ENCODE peak calls at places on chromosomes 5 and 9, in six cellular contexts. One of them, this sample, is unnamed.

GRCh38 chr9:78932849-78933627 is 636.1 kb downstream of the PSAT1 start:
- DNase-seq in CD8-positive, alpha-beta memory T cell: no peak
- DNase-seq in fibroblast of lung: peak; percentile 65
- DNase-seq in mammary epithelial cell: peak; percentile 66
- DNase-seq in PC-3: peak; percentile 82
- DNase-seq in H9: no peak
- DNase-seq in this sample: no peak

GRCh38 chr9:84111726-84112125 is 131.1 kb downstream of the RMI1 start:
- DNase-seq in CD8-positive, alpha-beta memory T cell: no peak
- DNase-seq in fibroblast of lung: no peak
- DNase-seq in mammary epithelial cell: peak; percentile 79
- DNase-seq in PC-3: peak; percentile 24
- DNase-seq in H9: no peak
- DNase-seq in this sample: no peak

GRCh38 chr9:24118170-24118569 is 292.1 kb upstream of the ELAVL2 start:
- DNase-seq in PC-3: no peak
- DNase-seq in mammary epithelial cell: no peak
- DNase-seq in CD8-positive, alpha-beta memory T cell: no peak
- DNase-seq in H9: peak; percentile 32
- DNase-seq in fibroblast of lung: no peak
- DNase-seq in this sample: no peak

GRCh38 chr5:110258460-110258859 is 468.0 kb downstream of the TMEM232 start:
- DNase-seq in PC-3: peak; percentile 63
- DNase-seq in H9: no peak
- DNase-seq in CD8-positive, alpha-beta memory T cell: no peak
- DNase-seq in fibroblast of lung: peak; percentile 27
- DNase-seq in mammary epithelial cell: peak; percentile 44
- DNase-seq in this sample: no peak

GRCh38 chr5:66987949-66988838 is 208.4 kb downstream of the CD180 start:
- DNase-seq in PC-3: peak; percentile 61
- DNase-seq in fibroblast of lung: no peak
- DNase-seq in CD8-positive, alpha-beta memory T cell: peak; percentile 28
- DNase-seq in H9: no peak
- DNase-seq in mammary epithelial cell: no peak
- DNase-seq in this sample: no peak

GRCh38 chr9:87567047-87567446 is 69.4 kb downstream of the DAPK1 start:
- DNase-seq in CD8-positive, alpha-beta memory T cell: no peak
- DNase-seq in PC-3: no peak
- DNase-seq in mammary epithelial cell: no peak
- DNase-seq in fibroblast of lung: no peak
- DNase-seq in H9: no peak
- DNase-seq in this sample: no peak

GRCh38 chr5:33079548-33079947 is 361.2 kb upstream of the TARS1 start:
- DNase-seq in PC-3: no peak
- DNase-seq in fibroblast of lung: peak; percentile 74
- DNase-seq in H9: no peak
- DNase-seq in CD8-positive, alpha-beta memory T cell: no peak
- DNase-seq in mammary epithelial cell: no peak
- DNase-seq in this sample: no peak

GRCh38 chr5:57817924-57818323 is 335.3 kb upstream of the ACTBL2 start:
- DNase-seq in mammary epithelial cell: no peak
- DNase-seq in PC-3: no peak
- DNase-seq in fibroblast of lung: peak; percentile 28
- DNase-seq in CD8-positive, alpha-beta memory T cell: no peak
- DNase-seq in H9: no peak
- DNase-seq in this sample: no peak

GRCh38 chr5:61599370-61600140 is 267.5 kb downstream of the ZSWIM6 start:
- DNase-seq in PC-3: peak; percentile 71
- DNase-seq in CD8-positive, alpha-beta memory T cell: no peak
- DNase-seq in mammary epithelial cell: no peak
- DNase-seq in H9: no peak
- DNase-seq in fibroblast of lung: peak; percentile 26
- DNase-seq in this sample: no peak

GRCh38 chr5:61270510-61271165 is 61.4 kb upstream of the ZSWIM6 start:
- DNase-seq in fibroblast of lung: no peak
- DNase-seq in CD8-positive, alpha-beta memory T cell: no peak
- DNase-seq in PC-3: no peak
- DNase-seq in mammary epithelial cell: peak; percentile 51
- DNase-seq in H9: no peak
- DNase-seq in this sample: no peak

GRCh38 chr5:139458580-139459407 is 3.7 kb downstream of the ECSCR start:
- DNase-seq in PC-3: peak; percentile 59
- DNase-seq in H9: no peak
- DNase-seq in fibroblast of lung: peak; percentile 51
- DNase-seq in mammary epithelial cell: peak; percentile 73
- DNase-seq in CD8-positive, alpha-beta memory T cell: peak; percentile 85
- DNase-seq in this sample: peak; percentile 73

GRCh38 chr5:111635946-111636315 is 121.1 kb downstream of the NREP start:
- DNase-seq in PC-3: no peak
- DNase-seq in fibroblast of lung: peak; percentile 80
- DNase-seq in mammary epithelial cell: no peak
- DNase-seq in CD8-positive, alpha-beta memory T cell: no peak
- DNase-seq in H9: no peak
- DNase-seq in this sample: no peak

GRCh38 chr5:9820696-9821449 is 190.7 kb upstream of the TAS2R1 start:
- DNase-seq in PC-3: peak; percentile 14
- DNase-seq in H9: no peak
- DNase-seq in fibroblast of lung: peak; percentile 5
- DNase-seq in mammary epithelial cell: no peak
- DNase-seq in CD8-positive, alpha-beta memory T cell: no peak
- DNase-seq in this sample: no peak

GRCh38 chr5:40904205-40904993 is 4.9 kb upstream of the C7 start:
- DNase-seq in mammary epithelial cell: peak; percentile 49
- DNase-seq in PC-3: peak; percentile 90
- DNase-seq in fibroblast of lung: peak; percentile 89
- DNase-seq in H9: peak; percentile 77
- DNase-seq in CD8-positive, alpha-beta memory T cell: no peak
- DNase-seq in this sample: no peak

GRCh38 chr9:108650826-108651225 is 205.0 kb downstream of the ACTL7B start:
- DNase-seq in CD8-positive, alpha-beta memory T cell: no peak
- DNase-seq in fibroblast of lung: no peak
- DNase-seq in mammary epithelial cell: peak; percentile 84
- DNase-seq in PC-3: no peak
- DNase-seq in H9: no peak
- DNase-seq in this sample: no peak

GRCh38 chr9:71812385-71812784 is 44.1 kb upstream of the CEMIP2 start:
- DNase-seq in H9: no peak
- DNase-seq in mammary epithelial cell: no peak
- DNase-seq in PC-3: no peak
- DNase-seq in CD8-positive, alpha-beta memory T cell: no peak
- DNase-seq in fibroblast of lung: peak; percentile 51
- DNase-seq in this sample: no peak

GRCh38 chr9:127519301-127520166 is 68.2 kb downstream of the LRSAM1 start:
- DNase-seq in PC-3: peak; percentile 96
- DNase-seq in mammary epithelial cell: peak; percentile 97
- DNase-seq in H9: peak; percentile 68
- DNase-seq in fibroblast of lung: peak; percentile 95
- DNase-seq in CD8-positive, alpha-beta memory T cell: no peak
- DNase-seq in this sample: no peak

GRCh38 chr5:52134013-52134650 is 653.6 kb upstream of the ITGA1 start:
- DNase-seq in PC-3: no peak
- DNase-seq in fibroblast of lung: no peak
- DNase-seq in mammary epithelial cell: no peak
- DNase-seq in H9: no peak
- DNase-seq in CD8-positive, alpha-beta memory T cell: no peak
- DNase-seq in this sample: no peak

GRCh38 chr9:113511856-113512761 is 48.6 kb downstream of the RGS3 start:
- DNase-seq in H9: no peak
- DNase-seq in fibroblast of lung: peak; percentile 22
- DNase-seq in PC-3: no peak
- DNase-seq in mammary epithelial cell: peak; percentile 3
- DNase-seq in CD8-positive, alpha-beta memory T cell: peak; percentile 81
- DNase-seq in this sample: peak; percentile 44

GRCh38 chr5:32734822-32735378 is 23.8 kb downstream of the NPR3 start:
- DNase-seq in PC-3: no peak
- DNase-seq in H9: no peak
- DNase-seq in mammary epithelial cell: no peak
- DNase-seq in fibroblast of lung: no peak
- DNase-seq in CD8-positive, alpha-beta memory T cell: no peak
- DNase-seq in this sample: no peak

GRCh38 chr5:140220698-140221064 is 45.7 kb downstream of the CYSTM1 start:
- DNase-seq in PC-3: no peak
- DNase-seq in H9: no peak
- DNase-seq in fibroblast of lung: no peak
- DNase-seq in CD8-positive, alpha-beta memory T cell: no peak
- DNase-seq in mammary epithelial cell: no peak
- DNase-seq in this sample: no peak

GRCh38 chr5:112142769-112143270 is 276.3 kb downstream of the EPB41L4A start:
- DNase-seq in fibroblast of lung: peak; percentile 72
- DNase-seq in CD8-positive, alpha-beta memory T cell: no peak
- DNase-seq in PC-3: peak; percentile 64
- DNase-seq in H9: no peak
- DNase-seq in mammary epithelial cell: peak; percentile 84
- DNase-seq in this sample: no peak

GRCh38 chr5:157926953-157927352 is 68.0 kb upstream of the CLINT1 start:
- DNase-seq in CD8-positive, alpha-beta memory T cell: no peak
- DNase-seq in mammary epithelial cell: no peak
- DNase-seq in H9: peak; percentile 44
- DNase-seq in fibroblast of lung: no peak
- DNase-seq in PC-3: no peak
- DNase-seq in this sample: no peak

GRCh38 chr5:141680751-141681201 is 1.3 kb downstream of the ARAP3 start:
- DNase-seq in fibroblast of lung: no peak
- DNase-seq in H9: peak; percentile 97
- DNase-seq in mammary epithelial cell: peak; percentile 43
- DNase-seq in PC-3: peak; percentile 52
- DNase-seq in CD8-positive, alpha-beta memory T cell: no peak
- DNase-seq in this sample: no peak

GRCh38 chr5:90191352-90192045 is 218.1 kb downstream of the CETN3 start:
- DNase-seq in fibroblast of lung: no peak
- DNase-seq in H9: no peak
- DNase-seq in mammary epithelial cell: no peak
- DNase-seq in CD8-positive, alpha-beta memory T cell: no peak
- DNase-seq in PC-3: no peak
- DNase-seq in this sample: no peak

GRCh38 chr9:133478851-133479711 is at the start of gene SLC2A6:
- DNase-seq in H9: peak; percentile 95
- DNase-seq in mammary epithelial cell: peak; percentile 78
- DNase-seq in PC-3: peak; percentile 75
- DNase-seq in CD8-positive, alpha-beta memory T cell: peak; percentile 81
- DNase-seq in fibroblast of lung: peak; percentile 62
- DNase-seq in this sample: peak; percentile 79

GRCh38 chr5:138954257-138955012 is 79.3 kb upstream of the LRRTM2 start:
- DNase-seq in CD8-positive, alpha-beta memory T cell: no peak
- DNase-seq in H9: no peak
- DNase-seq in fibroblast of lung: no peak
- DNase-seq in mammary epithelial cell: no peak
- DNase-seq in PC-3: no peak
- DNase-seq in this sample: no peak

DNA sequence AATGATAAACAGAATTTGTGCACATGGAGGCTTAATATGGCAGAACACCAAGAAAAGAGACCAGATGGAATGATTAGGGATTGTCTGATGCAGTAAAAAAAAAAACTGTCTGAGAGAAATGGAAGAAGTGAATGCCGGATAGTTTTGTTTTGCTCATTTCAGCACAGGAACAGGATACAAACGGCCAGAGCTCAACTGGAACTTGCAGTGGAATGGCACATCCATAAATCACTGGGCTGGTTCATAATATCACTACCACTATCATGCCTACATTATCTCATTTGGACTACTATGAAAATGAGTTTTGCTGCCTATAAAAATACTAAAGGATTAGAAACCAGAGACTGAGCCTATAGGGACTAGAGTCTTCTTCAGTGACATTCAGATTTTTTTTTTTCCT is 9.7 kb downstream of the PTAR1 start:
- DNase-seq in fibroblast of lung: no peak
- DNase-seq in PC-3: no peak
- DNase-seq in H9: no peak
- DNase-seq in CD8-positive, alpha-beta memory T cell: no peak
- DNase-seq in mammary epithelial cell: no peak
- DNase-seq in this sample: no peak
- H3K27ac ChIP-seq in fibroblast of lung: no peak overlapping the region
- H3K27ac ChIP-seq in PC-3: no peak overlapping the region
- H3K27ac ChIP-seq in H9: no peak overlapping the region
- H3K27ac ChIP-seq in CD8-positive, alpha-beta memory T cell: no peak overlapping the region
- H3K27ac ChIP-seq in mammary epithelial cell: no peak overlapping the region
- H3K27ac ChIP-seq in this sample: no peak overlapping the region

GRCh38 chr9:115425614-115426013 is 307.7 kb upstream of the TNC start:
- DNase-seq in PC-3: no peak
- DNase-seq in mammary epithelial cell: no peak
- DNase-seq in fibroblast of lung: no peak
- DNase-seq in CD8-positive, alpha-beta memory T cell: no peak
- DNase-seq in H9: no peak
- DNase-seq in this sample: no peak

GRCh38 chr9:115422932-115423440 is 305.0 kb upstream of the TNC start:
- DNase-seq in fibroblast of lung: no peak
- DNase-seq in mammary epithelial cell: no peak
- DNase-seq in CD8-positive, alpha-beta memory T cell: no peak
- DNase-seq in PC-3: no peak
- DNase-seq in H9: no peak
- DNase-seq in this sample: no peak

GRCh38 chr9:115423646-115424045 is 305.7 kb upstream of the TNC start:
- DNase-seq in PC-3: no peak
- DNase-seq in CD8-positive, alpha-beta memory T cell: no peak
- DNase-seq in fibroblast of lung: peak; percentile 14
- DNase-seq in H9: no peak
- DNase-seq in mammary epithelial cell: no peak
- DNase-seq in this sample: no peak
- H3K9me3 ChIP-seq in PC-3: no peaks in the 10 kb centered on the region
- H3K9me3 ChIP-seq in CD8-positive, alpha-beta memory T cell: no peaks in the 10 kb centered on the region
- H3K9me3 ChIP-seq in fibroblast of lung: no peaks in the 10 kb centered on the region
- H3K9me3 ChIP-seq in H9: peaks cover 6% of the 10 kb centered on the region
- H3K9me3 ChIP-seq in mammary epithelial cell: no peaks in the 10 kb centered on the region
- H3K9me3 ChIP-seq in this sample: peaks cover 12% of the 10 kb centered on the region

GRCh38 chr5:133921069-133921468 is 47.4 kb downstream of the C5orf15 start:
- DNase-seq in mammary epithelial cell: no peak
- DNase-seq in H9: no peak
- DNase-seq in CD8-positive, alpha-beta memory T cell: no peak
- DNase-seq in fibroblast of lung: no peak
- DNase-seq in PC-3: no peak
- DNase-seq in this sample: no peak
- H3K27me3 ChIP-seq in mammary epithelial cell: peaks cover 2% of the 10 kb centered on the region
- H3K27me3 ChIP-seq in H9: no peaks in the 10 kb centered on the region
- H3K27me3 ChIP-seq in CD8-positive, alpha-beta memory T cell: peaks cover 3% of the 10 kb centered on the region
- H3K27me3 ChIP-seq in fibroblast of lung: peaks cover 6% of the 10 kb centered on the region
- H3K27me3 ChIP-seq in PC-3: no peaks in the 10 kb centered on the region
- H3K27me3 ChIP-seq in this sample: no peaks in the 10 kb centered on the region

DNA sequence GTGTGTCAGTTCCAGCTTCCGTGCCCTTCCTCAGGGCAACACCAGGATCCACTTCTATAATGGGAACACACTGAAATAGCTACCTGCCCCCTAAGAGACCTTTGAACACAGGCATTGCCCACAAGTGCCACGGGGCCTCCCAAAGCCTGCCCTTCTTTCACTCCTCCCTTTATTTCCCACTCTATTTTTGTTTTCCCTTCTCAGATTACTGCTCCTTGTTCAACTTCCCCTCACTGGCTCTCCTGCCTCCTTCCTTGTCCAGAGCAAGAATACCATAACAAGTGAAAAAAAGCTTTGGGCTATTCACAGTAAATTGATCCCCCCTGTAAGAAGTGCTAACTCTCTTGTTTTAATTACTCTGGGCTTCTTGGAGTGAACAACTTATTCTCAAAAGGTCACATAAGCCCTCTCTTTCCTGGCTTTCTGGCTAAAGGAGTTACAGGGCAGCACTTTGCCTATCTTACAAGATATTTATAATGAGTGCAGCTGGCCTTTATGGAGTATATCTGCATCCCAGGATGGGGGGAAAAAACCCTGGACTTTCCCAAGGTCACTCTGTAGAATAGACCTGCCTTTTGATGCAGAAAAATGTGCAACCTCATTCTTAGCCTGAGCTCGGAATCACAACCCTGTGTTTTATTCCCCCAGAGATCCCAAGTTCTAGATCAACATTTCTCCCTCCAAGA is 11.3 kb downstream of the CTXN3 start:
- DNase-seq in mammary epithelial cell: no peak
- DNase-seq in fibroblast of lung: no peak
- DNase-seq in CD8-positive, alpha-beta memory T cell: no peak
- DNase-seq in PC-3: no peak
- DNase-seq in H9: no peak
- DNase-seq in this sample: no peak
- H3K27ac ChIP-seq in mammary epithelial cell: no peak overlapping the region
- H3K27ac ChIP-seq in fibroblast of lung: no peak overlapping the region
- H3K27ac ChIP-seq in CD8-positive, alpha-beta memory T cell: no peak overlapping the region
- H3K27ac ChIP-seq in PC-3: no peak overlapping the region
- H3K27ac ChIP-seq in H9: no peak overlapping the region
- H3K27ac ChIP-seq in this sample: no peak overlapping the region

This sample was measured in CD4-positive, alpha-beta T cell.